ENCODE peak calls at places on chromosomes 4 and X, in four cellular contexts. U is left lung, C is psoas muscle, S is lower leg skin. O is an unnamed sample.
A peak's percentile ranks its signal among the peaks of the same experiment; 100 is the strongest.

GRCh38 chr4:122652379-122652778 is 31.5 kb upstream of the IL21 start:
- DNase-seq in U (no peak), C (no peak), S (no peak), O (no peak)

GRCh38 chrX:101208152-101208905 is 11.3 kb upstream of the DRP2 start:
- DNase-seq in U (no peak), C (no peak), S (no peak), O (no peak)

GRCh38 chrX:150869450-150869849 is 29.0 kb downstream of the CD99L2 start:
- DNase-seq in U (no peak), C (peak; percentile 21), S (no peak), O (no peak)

GRCh38 chr4:183012862-183013855 is 85.9 kb upstream of the WWC2 start:
- DNase-seq in U (no peak), C (no peak), S (no peak), O (no peak)

GRCh38 chr4:98341309-98341708 is 80.1 kb downstream of the RAP1GDS1 start:
- DNase-seq in U (no peak), C (no peak), S (no peak), O (no peak)

GRCh38 chr4:1365271-1366178 is 18.5 kb downstream of the UVSSA start:
- DNase-seq in U (peak; percentile 77), C (peak; percentile 11), S (no peak), O (no peak)

GRCh38 chr4:101993002-101993840 is 202.7 kb downstream of the BANK1 start:
- DNase-seq in U (no peak), C (no peak), S (no peak), O (no peak)

GRCh38 chr4:106320235-106320634 is 3.9 kb downstream of the AIMP1 start:
- DNase-seq in U (no peak), C (no peak), S (no peak), O (no peak)

GRCh38 chrX:12292996-12293765 is 154.9 kb downstream of the FRMPD4 start:
- DNase-seq in U (no peak), C (no peak), S (no peak), O (no peak)

GRCh38 chr4:152634110-152634760 is 45.6 kb downstream of the TMEM154 start:
- DNase-seq in U (no peak), C (no peak), S (no peak), O (no peak)

GRCh38 chrX:56318076-56318475 is 85.9 kb downstream of the KLF8 start:
- DNase-seq in U (no peak), C (no peak), S (no peak), O (no peak)

DNA sequence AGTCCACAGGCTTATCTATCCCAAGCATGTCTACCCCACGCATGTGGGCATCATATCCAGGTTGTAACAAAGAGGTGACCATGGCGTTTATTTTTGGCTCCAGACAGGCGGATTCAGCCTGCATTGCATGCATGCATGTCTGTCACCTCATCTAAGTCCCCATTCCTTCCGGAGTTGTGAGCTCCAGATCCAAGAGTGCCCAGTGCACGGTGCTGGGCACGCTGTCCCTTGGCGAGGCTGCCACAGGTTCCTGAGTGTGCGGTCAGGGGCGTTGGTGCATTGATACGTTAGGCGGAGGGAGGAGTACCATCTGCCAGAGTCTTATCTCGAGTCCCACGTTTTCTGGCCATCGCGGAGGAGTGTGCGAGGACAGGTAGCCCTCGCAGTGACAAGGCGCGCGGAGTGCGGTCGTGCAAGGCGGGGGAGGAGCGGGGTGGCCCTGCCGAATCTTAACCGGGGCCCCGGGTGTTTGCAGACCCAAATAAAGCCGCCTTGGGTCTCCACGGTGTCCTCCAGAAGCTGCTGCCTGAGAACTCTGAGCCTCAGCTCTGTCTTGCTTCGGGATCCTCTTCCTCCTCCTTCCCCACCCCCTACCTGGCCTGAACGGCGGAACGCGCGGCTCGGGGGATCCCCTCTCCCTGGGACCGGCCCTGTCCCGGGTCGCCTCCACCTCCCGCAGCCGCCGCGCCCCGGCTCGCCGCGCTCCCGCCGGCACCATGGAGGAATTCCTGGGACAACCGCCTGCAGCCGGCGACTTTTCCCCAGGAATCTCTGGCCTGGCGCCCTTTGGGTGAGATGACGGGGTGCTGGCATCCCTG is 618 bp upstream of the GALNTL6 start:
- DNase-seq in U (peak; percentile 75), C (peak; percentile 11), S (no peak), O (peak; percentile 50)
- H3K4me3 ChIP-seq in U (peak overlapping the region; percentile 24), C (peak overlapping the region; percentile 53), S (peak overlapping the region; percentile 14), O (peak overlapping the region; percentile 63)

GRCh38 chrX:22313757-22314156 is 41.0 kb downstream of the CBLL2 start:
- DNase-seq in U (no peak), C (no peak), S (no peak), O (no peak)

GRCh38 chrX:22310779-22311178 is 38.1 kb downstream of the CBLL2 start:
- DNase-seq in U (no peak), C (no peak), S (no peak), O (no peak)

GRCh38 chrX:22320236-22320635 is 47.5 kb downstream of the CBLL2 start:
- DNase-seq in U (no peak), C (no peak), S (no peak), O (no peak)

GRCh38 chrX:22314211-22314610 is 41.5 kb downstream of the CBLL2 start:
- DNase-seq in U (no peak), C (no peak), S (no peak), O (no peak)

DNA sequence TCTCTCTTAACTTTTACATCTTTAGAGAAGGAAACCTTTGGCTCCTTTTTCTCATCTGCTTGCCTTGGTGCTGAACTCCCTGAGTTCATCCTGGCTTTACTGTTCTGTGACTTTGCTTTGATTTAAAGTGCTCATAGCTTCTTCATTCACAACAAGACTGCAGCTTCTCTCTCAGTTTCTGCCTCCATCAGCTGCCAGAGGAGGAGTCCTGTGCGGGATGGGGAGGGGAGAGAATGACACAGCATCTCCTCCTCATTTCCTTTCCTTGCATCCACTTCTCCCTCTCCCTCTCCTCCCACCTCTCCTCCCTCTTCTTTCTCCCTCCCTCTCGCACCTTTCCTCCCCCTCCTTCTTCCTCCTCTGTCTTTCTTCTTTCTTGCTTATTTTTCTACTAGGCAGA is 42.0 kb downstream of the CBLL2 start:
- DNase-seq in U (no peak), C (no peak), S (no peak), O (no peak)
- TF ChIP-seq CTCF in U (no peak), C (no peak), S (no peak), O (no peak)

GRCh38 chr4:3530663-3531254 is 1.5 kb downstream of the LRPAP1 start:
- DNase-seq in U (peak; percentile 79), C (no peak), S (no peak), O (no peak)

GRCh38 chr4:3529363-3529762 is 2.9 kb downstream of the LRPAP1 start:
- DNase-seq in U (peak; percentile 83), C (peak; percentile 51), S (no peak), O (no peak)

GRCh38 chr4:3527914-3528876 is 4.0 kb downstream of the LRPAP1 start:
- DNase-seq in U (peak; percentile 74), C (no peak), S (no peak), O (peak; percentile 30)

GRCh38 chr4:3531306-3531886 is 826 bp downstream of the LRPAP1 start:
- DNase-seq in U (no peak), C (no peak), S (no peak), O (no peak)

GRCh38 chr4:3530051-3530450 is 2.2 kb downstream of the LRPAP1 start:
- DNase-seq in U (no peak), C (no peak), S (no peak), O (no peak)
- H3K4me3 ChIP-seq in U (no peak overlapping the region), C (no peak overlapping the region), S (no peak overlapping the region), O (peak overlapping the region; percentile 84)

GRCh38 chrX:78029663-78030062 is 60.2 kb upstream of the PGAM4 start:
- DNase-seq in U (no peak), C (no peak), S (no peak), O (peak; percentile 23)

GRCh38 chrX:78027798-78028197 is 58.4 kb upstream of the PGAM4 start:
- DNase-seq in U (no peak), C (no peak), S (no peak), O (no peak)

GRCh38 chrX:78019586-78020483 is 50.4 kb upstream of the PGAM4 start:
- DNase-seq in U (no peak), C (no peak), S (no peak), O (no peak)

DNA sequence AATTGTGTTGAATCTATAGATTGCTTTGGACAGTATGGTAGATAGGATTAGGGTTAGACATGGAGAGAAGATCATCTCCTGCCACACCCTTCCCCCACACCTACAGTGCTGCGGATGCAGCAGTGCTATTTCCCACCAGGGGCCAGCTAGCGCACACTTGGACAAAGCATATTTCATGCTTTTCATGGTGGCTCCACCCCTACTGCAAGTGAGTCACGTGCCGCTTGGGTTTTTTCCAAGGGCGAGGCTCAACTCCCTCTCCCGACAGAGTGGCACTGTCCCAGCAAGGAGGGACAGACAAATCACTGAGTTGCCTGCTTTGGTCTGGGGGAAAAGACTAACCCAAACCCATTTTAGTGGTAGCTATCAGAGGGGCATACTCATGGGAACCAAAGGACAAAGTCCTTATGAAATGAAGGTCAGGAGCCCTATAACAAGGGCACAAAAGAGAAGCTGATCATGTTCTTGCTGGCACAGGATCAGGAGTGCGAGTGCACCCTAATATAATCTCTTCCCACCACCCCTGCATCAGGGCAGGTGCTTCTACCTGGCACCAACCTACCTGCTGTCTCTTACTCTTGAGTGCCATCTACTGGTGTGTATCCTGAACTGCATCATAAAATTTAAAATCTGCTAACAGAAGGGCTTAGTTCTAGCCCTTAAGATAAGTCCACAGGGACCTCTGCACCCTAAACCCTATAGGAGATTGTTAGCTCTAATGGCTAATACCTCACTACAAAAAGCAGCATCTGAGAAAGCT is 55.1 kb upstream of the PGAM4 start:
- DNase-seq in U (no peak), C (no peak), S (no peak), O (no peak)
- TF ChIP-seq CTCF in U (peak; percentile 21), C (peak; percentile 51), S (no peak), O (peak; percentile 18)

DNA sequence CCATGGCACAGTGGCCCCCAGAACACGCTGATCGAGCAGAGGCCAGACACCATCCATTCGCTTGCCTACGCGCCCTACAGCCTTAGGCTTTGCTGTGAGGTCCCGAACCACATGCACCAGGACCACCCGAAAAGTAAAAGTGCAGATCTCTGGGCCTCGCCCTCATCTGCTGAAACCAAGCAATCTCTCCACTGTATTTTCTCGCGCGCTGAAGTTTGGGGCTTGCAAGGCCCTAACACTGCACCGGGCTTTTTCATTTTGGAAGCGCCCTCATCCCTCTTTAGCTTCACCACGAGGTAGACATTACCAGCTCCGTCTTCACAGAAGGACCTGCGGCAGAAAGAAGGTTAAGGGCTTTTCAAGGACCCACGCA is 21.2 kb downstream of the NKX3-2 start:
- DNase-seq in U (no peak), C (no peak), S (no peak), O (no peak)
- H3K4me3 ChIP-seq in U (no peak overlapping the region), C (no peak overlapping the region), S (no peak overlapping the region), O (no peak overlapping the region)

GRCh38 chr4:6343950-6344408 is 74.3 kb downstream of the WFS1 start:
- DNase-seq in U (peak; percentile 54), C (no peak), S (no peak), O (no peak)
- TF ChIP-seq CTCF in U (no peak), C (no peak), S (no peak), O (no peak)